ENCODE peak calls at places on chromosomes 2 and 18, in eight cellular contexts. M, T, A, B, O, U, V and X are unnamed samples.

GRCh38 chr2:113248997-113249770 is 29.5 kb downstream of the PAX8 start:
- DNase-seq in B (peak; percentile 43), A (peak; percentile 81), V (peak; percentile 80), M (peak; percentile 82), O (peak; percentile 85), T (peak; percentile 75), U (peak; percentile 74), X (peak; percentile 53)

GRCh38 chr2:7430421-7430868 is 513.2 kb downstream of the RNF144A start:
- DNase-seq in B (no peak), O (no peak), M (no peak), A (no peak), U (no peak), T (peak; percentile 25), V (no peak), X (no peak)

GRCh38 chr2:97761192-97761591 is 47.8 kb downstream of the ZAP70 start:
- DNase-seq in B (peak; percentile 15), M (no peak), A (peak; percentile 72), U (no peak), V (no peak), O (no peak), T (peak; percentile 48), X (peak; percentile 40)

GRCh38 chr2:74835831-74836674 is 2.1 kb downstream of the HK2 start:
- DNase-seq in M (peak; percentile 47), V (peak; percentile 61), A (no peak), O (no peak), B (no peak), U (peak; percentile 59), T (no peak), X (no peak)

GRCh38 chr2:149129433-149129832 is 90.9 kb downstream of the LYPD6B start:
- DNase-seq in V (peak; percentile 15), U (no peak), M (peak; percentile 64), O (no peak), T (no peak), B (no peak), A (no peak), X (no peak)

GRCh38 chr18:50507120-50507590 is 52.7 kb upstream of the MAPK4 start:
- DNase-seq in V (peak; percentile 32), T (no peak), B (no peak), O (no peak), M (no peak), A (peak; percentile 4), U (no peak), X (no peak)

GRCh38 chr2:209973328-209973727 is 29.1 kb upstream of the RPE start:
- DNase-seq in O (no peak), M (no peak), T (no peak), V (no peak), B (no peak), A (no peak), U (no peak), X (no peak)

GRCh38 chr2:75592028-75592427 is 31.3 kb upstream of the EVA1A start:
- DNase-seq in T (no peak), A (no peak), M (no peak), O (no peak), V (peak; percentile 91), B (no peak), U (no peak), X (no peak)

GRCh38 chr2:36170805-36171204 is 184.8 kb upstream of the CRIM1 start:
- DNase-seq in V (no peak), A (no peak), U (no peak), T (no peak), O (no peak), B (no peak), M (no peak), X (no peak)

GRCh38 chr2:134411279-134411827 is 157.5 kb downstream of the MGAT5 start:
- DNase-seq in A (no peak), B (no peak), M (no peak), V (no peak), U (no peak), O (no peak), T (no peak), X (no peak)

GRCh38 chr2:65063426-65063825 is 7.2 kb downstream of the CEP68 start:
- DNase-seq in O (no peak), A (no peak), B (no peak), T (no peak), U (no peak), V (no peak), M (no peak), X (no peak)

GRCh38 chr2:190062617-190063016 is at the start of gene MSTN:
- DNase-seq in B (no peak), U (no peak), M (no peak), T (no peak), A (no peak), O (no peak), V (no peak), X (no peak)

GRCh38 chr2:225100856-225101294 is 58.6 kb upstream of the DOCK10 start:
- DNase-seq in T (no peak), A (no peak), O (no peak), M (peak; percentile 93), U (no peak), B (no peak), V (peak; percentile 95), X (no peak)